ENCODE peak calls at places on chromosome 15, in seven cellular contexts. Q is left ventricle myocardium inferior, H is tibial artery, U is ovary, V is IMR-90, Z is OCI-LY7, J is colonic mucosa. E is an unnamed sample.

GRCh38 chr15:99110581-99111320 is 5.9 kb downstream of the SYNM start:
- DNase-seq in J (no peak), V (peak; percentile 18), U (no peak), Z (no peak), H (no peak), Q (no peak), E (no peak)

GRCh38 chr15:32677238-32677750 is 35.8 kb downstream of the SCG5 start:
- DNase-seq in V (no peak), Z (no peak), H (no peak), Q (no peak), U (no peak), J (no peak), E (no peak)

GRCh38 chr15:74788716-74789151 is 6.9 kb downstream of the CSK start:
- DNase-seq in Q (no peak), J (no peak), V (no peak), H (no peak), Z (peak; percentile 87), U (no peak), E (no peak)

GRCh38 chr15:27694506-27695077 is 404.5 kb downstream of the OCA2 start:
- DNase-seq in U (no peak), Q (no peak), Z (no peak), V (no peak), H (no peak), J (no peak), E (no peak)

GRCh38 chr15:29437888-29438713 is 168.5 kb upstream of the NSMCE3 start:
- DNase-seq in Z (no peak), U (no peak), V (no peak), Q (no peak), J (no peak), H (no peak), E (no peak)

GRCh38 chr15:84598993-84599392 is 1.8 kb upstream of the ZSCAN2 start:
- DNase-seq in Z (peak; percentile 68), H (no peak), J (no peak), Q (no peak), V (peak; percentile 66), U (peak; percentile 29), E (no peak)

GRCh38 chr15:69758291-69758771 is 305.7 kb downstream of the RPLP1 start:
- DNase-seq in V (peak; percentile 21), H (no peak), Q (no peak), J (no peak), U (no peak), Z (no peak), E (no peak)

GRCh38 chr15:59524331-59524731 is 86.3 kb downstream of the FAM81A start:
- DNase-seq in V (no peak), H (no peak), Q (no peak), U (no peak), J (no peak), Z (peak; percentile 49), E (no peak)

GRCh38 chr15:85771276-85771675 is 23.4 kb downstream of the KLHL25 start:
- DNase-seq in H (no peak), J (no peak), U (no peak), Q (no peak), Z (no peak), V (no peak), E (no peak)

GRCh38 chr15:63466378-63467192 is 37.8 kb upstream of the USP3 start:
- DNase-seq in Q (no peak), U (no peak), V (peak; percentile 70), J (peak; percentile 79), H (no peak), Z (peak; percentile 87), E (no peak)

GRCh38 chr15:39357478-39358268 is 223.2 kb upstream of the THBS1 start:
- DNase-seq in Q (no peak), V (no peak), Z (no peak), U (no peak), J (no peak), H (no peak), E (no peak)

GRCh38 chr15:51667478-51667877 is 13.8 kb upstream of the SCG3 start:
- DNase-seq in J (no peak), Z (no peak), V (no peak), Q (no peak), U (no peak), H (no peak), E (no peak)

GRCh38 chr15:40248006-40248783 is 9.3 kb downstream of the PAK6 start:
- DNase-seq in V (no peak), H (peak; percentile 18), J (no peak), Z (no peak), U (no peak), Q (peak; percentile 16), E (no peak)

GRCh38 chr15:83206387-83206970 is 1.1 kb downstream of the HDGFL3 start:
- DNase-seq in Q (no peak), U (no peak), Z (peak; percentile 13), H (no peak), V (no peak), J (peak; percentile 21), E (no peak)

GRCh38 chr15:43911235-43911661 is 84.4 kb downstream of the WDR76 start:
- DNase-seq in U (no peak), H (peak; percentile 57), Q (peak; percentile 61), J (no peak), Z (no peak), V (peak; percentile 93), E (no peak)

GRCh38 chr15:39741258-39741657 is 41.4 kb downstream of the FSIP1 start:
- DNase-seq in H (no peak), Z (no peak), V (peak; percentile 50), Q (no peak), U (no peak), J (no peak), E (no peak)

GRCh38 chr15:39094116-39094515 is 486.8 kb upstream of the THBS1 start:
- DNase-seq in V (peak; percentile 47), U (no peak), Z (no peak), H (no peak), J (no peak), Q (no peak), E (no peak)

GRCh38 chr15:58221591-58222241 is 83.5 kb downstream of the AQP9 start:
- DNase-seq in U (no peak), H (no peak), J (peak; percentile 21), Q (no peak), Z (peak; percentile 6), V (peak; percentile 21), E (no peak)

GRCh38 chr15:71136159-71137137 is 21.2 kb downstream of the THSD4 start:
- DNase-seq in H (no peak), Q (no peak), U (no peak), Z (no peak), V (peak; percentile 90), J (no peak), E (no peak)
- TF ChIP-seq CTCF in H (no peak), Q (no peak), U (no peak), Z (no peak), V (peak; percentile 26), J (no peak), E (no peak)

DNA sequence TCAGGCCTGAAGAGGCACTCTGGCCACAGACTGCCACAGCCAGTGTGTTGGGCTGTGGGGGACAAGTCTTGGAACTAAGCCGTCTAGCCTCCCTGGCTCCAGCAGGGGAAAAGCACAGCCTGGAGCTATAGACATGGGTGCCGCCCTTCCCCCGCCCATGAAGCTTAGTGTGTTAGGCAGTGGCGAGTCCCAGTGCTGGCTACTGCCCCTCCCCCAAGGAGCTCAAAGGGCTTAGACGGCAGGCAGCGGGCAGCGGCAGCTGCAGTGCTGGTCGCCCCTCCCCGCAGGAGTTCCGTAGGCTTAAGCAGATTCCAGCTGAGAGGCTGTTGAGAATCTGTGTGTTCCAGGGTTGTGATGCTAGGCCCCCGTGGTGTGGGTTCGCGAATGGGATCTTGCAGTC is 135.8 kb upstream of the RORA start:
- DNase-seq in J (no peak), Q (no peak), V (no peak), U (no peak), Z (no peak), H (no peak), E (no peak)
- H3K4me1 ChIP-seq in J (no peaks in the 10 kb centered on the region), Q (no peaks in the 10 kb centered on the region), V (no peaks in the 10 kb centered on the region), U (no peaks in the 10 kb centered on the region), Z (no peaks in the 10 kb centered on the region), H (no peaks in the 10 kb centered on the region), E (no peaks in the 10 kb centered on the region)

GRCh38 chr15:34721802-34722795 is 32.7 kb downstream of the GJD2 start:
- DNase-seq in V (peak; percentile 40), U (no peak), J (no peak), H (peak; percentile 67), Z (no peak), Q (peak; percentile 73), E (no peak)
- TF ChIP-seq CTCF in V (no peak), U (no peak), J (no peak), H (peak; percentile 5), Z (no peak), Q (peak; percentile 28), E (no peak)

DNA sequence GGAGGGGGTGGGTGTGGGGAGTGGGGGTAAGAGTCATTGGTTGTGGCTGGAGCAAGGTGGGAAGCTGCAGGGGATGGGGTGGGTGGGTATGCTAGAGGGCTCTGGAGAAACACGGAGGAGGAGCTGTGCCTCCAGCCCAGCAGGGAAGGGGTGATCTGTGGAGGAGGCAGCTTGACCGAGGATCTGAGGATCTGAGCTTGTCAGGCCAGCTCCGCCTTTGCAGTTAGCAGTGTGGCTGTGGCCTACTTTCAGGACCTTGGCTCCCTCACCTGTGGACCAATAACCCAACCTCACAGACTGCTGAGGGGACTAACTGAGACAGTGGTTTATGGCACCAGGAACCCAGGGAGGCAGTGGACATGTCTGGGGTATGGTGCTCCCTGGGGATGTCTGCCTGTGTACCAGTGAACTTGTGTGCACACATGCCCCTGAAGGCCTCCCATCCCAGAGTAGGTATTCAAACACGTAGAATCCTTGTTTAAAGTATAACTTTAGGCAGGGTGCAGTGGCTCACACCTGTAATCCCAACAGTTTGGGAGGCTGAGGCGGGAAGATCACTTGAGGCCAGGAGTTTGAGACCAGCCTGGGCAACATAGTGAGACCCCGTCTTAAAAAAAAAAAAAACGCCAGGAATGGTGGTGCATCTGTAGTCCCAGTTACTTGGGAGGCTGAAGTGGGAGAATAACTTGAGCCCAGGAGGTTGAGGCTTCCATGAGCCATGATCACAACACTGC is 52.5 kb upstream of the LINGO1 start:
- DNase-seq in Z (no peak), U (no peak), V (no peak), J (no peak), H (no peak), Q (no peak), E (no peak)
- H3K4me1 ChIP-seq in Z (no peaks in the 10 kb centered on the region), U (no peaks in the 10 kb centered on the region), V (no peaks in the 10 kb centered on the region), J (no peaks in the 10 kb centered on the region), H (no peaks in the 10 kb centered on the region), Q (no peaks in the 10 kb centered on the region), E (no peaks in the 10 kb centered on the region)

GRCh38 chr15:66220587-66220986 is 33.0 kb downstream of the MEGF11 start:
- DNase-seq in H (no peak), U (no peak), V (no peak), Z (no peak), J (no peak), Q (no peak), E (no peak)
- TF ChIP-seq CTCF in H (no peak), U (no peak), V (no peak), Z (peak; percentile 27), J (no peak), Q (no peak), E (no peak)

DNA sequence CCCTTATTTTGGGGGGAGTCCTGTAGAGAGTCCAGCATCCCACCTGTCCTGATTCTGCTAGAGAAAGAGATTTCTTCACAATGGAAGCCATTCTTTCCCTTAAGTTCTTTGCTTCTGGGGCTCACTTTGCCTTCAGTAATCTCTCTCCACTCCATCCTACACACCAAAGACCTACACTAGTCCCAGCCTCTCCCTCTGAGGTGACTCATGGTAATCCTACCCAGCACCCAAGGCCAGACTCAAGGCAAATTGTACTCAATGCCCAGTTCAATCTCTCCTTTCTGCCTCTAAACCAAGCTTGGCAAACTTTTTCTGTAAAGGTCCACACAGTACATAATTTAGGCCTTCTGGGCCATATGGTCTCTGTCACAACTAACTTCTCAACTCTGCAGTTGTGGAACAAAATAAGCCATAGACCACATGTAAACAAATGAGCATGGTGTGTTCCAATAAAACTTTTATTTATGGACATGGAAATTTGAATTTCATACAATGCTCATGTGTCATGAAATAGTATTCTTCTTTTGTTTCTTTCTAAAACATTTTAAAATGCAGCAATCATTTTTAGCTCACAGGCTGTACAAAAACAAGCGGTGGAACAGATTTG is 72.5 kb downstream of the MRPL46 start:
- DNase-seq in Z (no peak), H (no peak), U (no peak), V (no peak), J (no peak), Q (no peak), E (no peak)
- H3K4me1 ChIP-seq in Z (peaks cover 29% of the 10 kb centered on the region), H (no peaks in the 10 kb centered on the region), U (peaks cover 2% of the 10 kb centered on the region), V (no peaks in the 10 kb centered on the region), J (no peaks in the 10 kb centered on the region), Q (peaks cover 21% of the 10 kb centered on the region), E (no peaks in the 10 kb centered on the region)

E was measured in esophagus squamous epithelium.